ENCODE peak calls at places on chromosomes 12 and 14, in six cellular contexts. T is stomach, B is adrenal gland, R is pancreas, Q is body of pancreas, F is ovary. G is an unnamed sample. For H3K4me1, the result is how much of the 10 kb centered on the place peaks cover.

GRCh38 chr14:64673748-64674147 is 30.5 kb upstream of the PLEKHG3 start:
- DNase-seq in F (no peak), B (no peak), Q (no peak), R (no peak), T (no peak), G (no peak)

GRCh38 chr12:51242896-51243295 is 4.3 kb downstream of the DAZAP2 start:
- DNase-seq in F (no peak), B (no peak), T (no peak), Q (no peak), R (no peak), G (no peak)

GRCh38 chr14:64704145-64704742 is at the start of gene PLEKHG3:
- DNase-seq in B (peak), R (peak), T (peak), Q (peak), F (peak), G (peak)

GRCh38 chr12:99427104-99427503 is 220.4 kb upstream of the GARIN6 start:
- DNase-seq in T (no peak), F (no peak), B (no peak), Q (no peak), R (no peak), G (no peak)

GRCh38 chr12:26726956-26727355 is 106.0 kb downstream of the ITPR2 start:
- DNase-seq in B (no peak), T (no peak), Q (no peak), R (no peak), F (no peak), G (no peak)

GRCh38 chr12:107196681-107197080 is 103.3 kb upstream of the CRY1 start:
- DNase-seq in T (no peak), F (no peak), R (no peak), Q (no peak), B (no peak), G (no peak)

GRCh38 chr12:19546027-19546426 is 106.7 kb downstream of the AEBP2 start:
- DNase-seq in T (no peak), B (no peak), Q (peak), R (no peak), F (no peak), G (no peak)

GRCh38 chr14:85527458-85527857 is 2.5 kb upstream of the FLRT2 start:
- DNase-seq in Q (no peak), B (no peak), R (no peak), T (no peak), F (no peak), G (no peak)

GRCh38 chr12:131245564-131246355 is 292.1 kb downstream of the ADGRD1 start:
- DNase-seq in F (no peak), B (no peak), T (no peak), Q (no peak), R (no peak), G (no peak)

GRCh38 chr12:132926417-132926833 is 29.7 kb downstream of the ZNF605 start:
- DNase-seq in B (no peak), T (no peak), R (no peak), Q (no peak), F (no peak), G (no peak)

GRCh38 chr12:41962171-41962572 is 182.5 kb downstream of the GXYLT1 start:
- DNase-seq in Q (peak), F (peak), B (no peak), T (no peak), R (no peak), G (no peak)

GRCh38 chr12:63149884-63150254 is 1.1 kb downstream of the AVPR1A start:
- DNase-seq in T (no peak), F (no peak), B (peak), R (peak), Q (no peak), G (no peak)

GRCh38 chr12:122483969-122484368 is 16.8 kb downstream of the ZCCHC8 start:
- DNase-seq in T (no peak), R (no peak), Q (no peak), F (no peak), B (no peak), G (no peak)

GRCh38 chr12:121926874-121927706 is 8.7 kb downstream of the CFAP251 start:
- DNase-seq in R (no peak), T (no peak), B (no peak), Q (no peak), F (no peak), G (no peak)

GRCh38 chr12:59847127-59847526 is 251.3 kb downstream of the SLC16A7 start:
- DNase-seq in F (no peak), Q (no peak), R (no peak), T (no peak), B (no peak), G (no peak)

GRCh38 chr12:88707800-88708199 is 127.5 kb upstream of the KITLG start:
- DNase-seq in Q (no peak), T (no peak), R (no peak), B (no peak), F (no peak), G (no peak)

GRCh38 chr12:79155703-79156102 is 291.1 kb downstream of the SYT1 start:
- DNase-seq in B (no peak), F (no peak), Q (no peak), T (no peak), R (no peak), G (no peak)

GRCh38 chr14:95463173-95463901 is 53.1 kb downstream of the SYNE3 start:
- DNase-seq in Q (no peak), T (peak), B (no peak), F (no peak), R (no peak), G (peak)

GRCh38 chr14:79332504-79333197 is 878.7 kb downstream of the DIO2 start:
- DNase-seq in Q (no peak), F (no peak), R (no peak), B (no peak), T (no peak), G (no peak)

GRCh38 chr14:79111963-79112362 is 941.8 kb downstream of the NRXN3 start:
- DNase-seq in R (no peak), B (no peak), F (no peak), Q (no peak), T (no peak), G (no peak)

GRCh38 chr14:38209572-38210159 is 2.0 kb downstream of the SSTR1 start:
- DNase-seq in Q (no peak), B (no peak), T (peak), R (peak), F (no peak), G (peak)

GRCh38 chr14:68670344-68670725 is 122.5 kb downstream of the ZFP36L1 start:
- DNase-seq in F (no peak), Q (peak), B (no peak), R (no peak), T (peak), G (no peak)

GRCh38 chr14:61215222-61216010 is 65.7 kb downstream of the TMEM30B start:
- DNase-seq in R (no peak), T (no peak), Q (no peak), B (no peak), F (no peak), G (no peak)

GRCh38 chr12:76194724-76195123 is 110.2 kb upstream of the NAP1L1 start:
- DNase-seq in R (no peak), F (no peak), B (no peak), Q (no peak), T (no peak), G (no peak)

GRCh38 chr12:112792743-112793142 is 1.2 kb downstream of the RPH3A start:
- DNase-seq in B (no peak), R (no peak), F (no peak), T (no peak), Q (no peak), G (no peak)

GRCh38 chr12:55820679-55821078 is 2.8 kb downstream of the ORMDL2 start:
- DNase-seq in Q (no peak), R (no peak), T (no peak), B (no peak), F (no peak), G (no peak)

GRCh38 chr14:56821177-56821576 is 10.9 kb upstream of the OTX2 start:
- DNase-seq in Q (no peak), F (no peak), T (no peak), R (no peak), B (no peak), G (no peak)

GRCh38 chr12:89566615-89567014 is 40.8 kb upstream of the POC1B start:
- DNase-seq in B (no peak), F (no peak), T (no peak), R (no peak), Q (no peak), G (no peak)

GRCh38 chr12:123608192-123608591 is 6.3 kb downstream of the DDX55 start:
- DNase-seq in R (no peak), B (no peak), F (no peak), Q (no peak), T (no peak), G (peak)

GRCh38 chr12:102061096-102061555 is 665 bp downstream of the WASHC3 start:
- DNase-seq in B (no peak), T (no peak), Q (no peak), F (no peak), R (no peak), G (no peak)

GRCh38 chr12:49552425-49552824 is 13.6 kb downstream of the KCNH3 start:
- DNase-seq in B (no peak), R (no peak), Q (no peak), F (no peak), T (no peak), G (no peak)

GRCh38 chr14:91753501-91754128 is 21.7 kb upstream of the CATSPERB start:
- DNase-seq in Q (no peak), B (no peak), F (no peak), R (peak), T (no peak), G (no peak)

GRCh38 chr12:48875944-48876520 is 10.4 kb upstream of the RND1 start:
- DNase-seq in R (no peak), Q (no peak), B (no peak), T (no peak), F (no peak), G (no peak)

GRCh38 chr12:59595557-59596231 is at the start of gene SLC16A7:
- DNase-seq in B (peak), F (peak), T (peak), Q (peak), R (peak), G (peak)

GRCh38 chr12:2997989-2998670 is 38.9 kb downstream of the TEAD4 start:
- DNase-seq in T (no peak), F (no peak), Q (no peak), R (no peak), B (no peak), G (no peak)

DNA sequence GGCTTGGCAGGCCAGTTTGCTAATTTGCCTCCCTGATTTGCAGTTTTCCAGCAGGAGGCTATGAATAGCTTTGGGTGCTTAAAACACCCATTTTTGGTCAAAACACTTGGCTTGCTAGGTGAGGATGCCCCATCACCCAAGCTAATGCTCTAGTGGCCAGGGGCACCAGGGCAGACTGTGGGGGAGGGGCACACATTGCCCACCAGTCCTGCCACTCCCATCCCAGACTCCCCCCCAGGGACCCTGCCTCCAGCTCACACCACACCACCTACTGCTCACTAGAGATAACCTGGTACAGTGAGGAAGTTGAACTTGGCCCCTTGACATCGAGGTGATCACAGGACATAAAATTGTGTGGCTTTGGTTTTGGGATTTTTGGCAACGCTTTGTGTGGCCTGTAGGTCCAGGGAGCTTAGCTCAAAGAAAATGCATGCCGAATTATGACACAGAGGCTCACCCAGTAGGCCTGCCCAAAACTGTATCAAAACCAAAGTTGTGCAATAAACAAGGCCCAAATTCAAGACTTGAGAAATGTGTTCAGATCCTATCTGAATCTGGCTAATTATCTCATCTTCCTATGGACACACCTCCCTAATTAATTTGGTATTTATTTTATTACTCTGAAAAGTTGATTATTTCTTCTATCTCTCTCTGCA is 4.3 kb downstream of the NUAK1 start:
- DNase-seq in B (no peak), R (no peak), T (no peak), Q (no peak), F (no peak), G (no peak)
- H3K4me1 ChIP-seq in B (half or more), R (under half), T (half or more), Q (under half), F (under half), G (under half)

GRCh38 chr14:32080001-32080510 is 3.0 kb downstream of the ARHGAP5 start:
- DNase-seq in B (no peak), R (no peak), Q (no peak), T (no peak), F (no peak), G (no peak)
- H3K4me3 ChIP-seq in B (no peak), R (no peak), Q (no peak), T (no peak), F (no peak), G (no peak)

DNA sequence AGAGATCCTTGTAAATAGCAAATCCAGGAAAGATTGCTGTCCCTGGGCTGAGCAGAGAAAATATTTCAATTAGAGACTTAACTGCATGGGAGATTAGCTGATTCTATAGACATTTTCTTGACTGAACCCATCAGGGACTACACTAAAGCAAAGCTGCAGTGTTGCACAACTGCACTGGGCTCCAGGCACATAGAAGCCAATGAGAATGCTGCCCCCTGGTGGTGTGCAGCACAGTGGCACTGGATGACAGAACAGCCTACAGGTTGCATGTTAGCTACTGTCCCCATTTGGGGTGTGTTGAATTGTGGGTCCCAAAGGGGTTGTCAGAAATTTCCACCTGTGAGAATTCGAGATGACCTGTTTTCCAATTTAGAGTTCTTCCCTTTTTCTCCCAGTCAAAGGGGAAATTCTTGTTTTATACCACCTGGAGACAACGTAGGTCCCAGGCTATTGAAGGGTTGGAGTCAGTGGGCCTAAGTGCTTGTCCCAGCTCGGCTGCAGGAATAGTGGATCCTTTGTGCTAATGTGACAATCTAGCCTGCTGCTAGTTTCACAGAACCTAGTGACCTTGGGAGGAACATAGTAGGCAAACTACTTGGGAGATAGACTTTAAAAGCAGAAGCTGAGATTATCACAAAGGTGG is 114.7 kb downstream of the SLC8A3 start:
- DNase-seq in R (peak), B (peak), Q (peak), F (no peak), T (peak), G (peak)
- TF ChIP-seq CTCF in R (peak), B (peak), Q (peak), F (no peak), T (no peak), G (peak)

DNA sequence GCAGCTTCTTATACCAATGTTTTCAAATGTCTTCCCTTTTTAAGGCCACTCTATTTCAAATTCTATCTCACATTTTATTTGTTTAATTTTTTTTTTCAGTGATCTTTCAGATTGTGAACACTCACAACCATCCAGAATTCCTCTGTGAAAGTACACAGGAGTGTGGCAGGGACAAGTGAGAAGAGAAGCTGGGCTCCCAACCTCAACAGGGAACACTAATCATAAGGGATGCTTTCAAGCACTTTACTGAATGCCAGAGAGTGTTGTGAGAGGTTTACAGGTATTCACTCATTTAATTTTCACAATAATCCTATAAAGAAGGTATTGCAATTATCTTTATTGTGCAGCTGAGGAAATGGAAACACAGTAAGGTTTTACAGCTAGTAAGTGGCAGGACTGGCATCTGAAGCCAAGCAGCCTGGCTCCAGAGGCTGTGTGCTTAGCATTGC is 60.1 kb upstream of the PYGL start:
- DNase-seq in T (no peak), R (no peak), B (no peak), F (no peak), Q (no peak), G (no peak)
- H3K4me1 ChIP-seq in T (under half), R (under half), B (under half), F (under half), Q (under half), G (under half)

GRCh38 chr14:20440882-20441281 is 4.9 kb upstream of the KLHL33 start:
- DNase-seq in F (no peak), B (no peak), R (no peak), T (no peak), Q (no peak), G (no peak)

GRCh38 chr14:20441466-20441865 is 5.5 kb upstream of the KLHL33 start:
- DNase-seq in R (no peak), F (no peak), Q (no peak), B (no peak), T (no peak), G (no peak)

GRCh38 chr14:20438664-20439063 is 2.7 kb upstream of the KLHL33 start:
- DNase-seq in F (no peak), T (no peak), Q (no peak), R (no peak), B (no peak), G (no peak)

GRCh38 chr14:20436363-20436755 is 393 bp upstream of the KLHL33 start:
- DNase-seq in Q (no peak), F (no peak), T (no peak), B (no peak), R (no peak), G (no peak)

DNA sequence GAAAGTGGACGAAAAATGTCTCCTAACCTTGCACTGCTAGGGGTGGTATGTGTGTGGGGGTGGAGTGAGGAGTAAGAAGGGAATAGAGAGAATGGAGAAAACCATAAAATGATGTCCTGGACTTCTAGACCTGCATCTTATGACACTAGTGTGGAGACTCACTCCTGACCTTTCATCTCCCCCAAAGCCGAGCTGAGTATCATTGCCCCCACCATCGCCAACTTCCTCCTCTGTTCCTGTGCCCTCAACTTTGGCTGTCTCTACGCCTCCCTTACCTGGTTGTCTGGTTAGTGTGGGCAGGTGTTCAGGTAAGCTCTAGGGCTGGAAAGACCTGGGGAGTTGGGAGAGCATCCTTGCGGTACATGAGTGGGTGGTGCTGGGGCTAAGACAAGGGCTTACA is 4.5 kb upstream of the KLHL33 start:
- DNase-seq in B (no peak), R (no peak), F (no peak), T (no peak), Q (no peak), G (no peak)
- H3K4me3 ChIP-seq in B (no peak), R (no peak), F (no peak), T (no peak), Q (no peak), G (no peak)

GRCh38 chr14:88463318-88463717 is 77.9 kb downstream of the SPATA7 start:
- DNase-seq in R (no peak), T (no peak), B (no peak), Q (no peak), F (no peak), G (no peak)
- TF ChIP-seq CTCF in R (no peak), T (no peak), B (peak), Q (no peak), F (no peak), G (no peak)

DNA sequence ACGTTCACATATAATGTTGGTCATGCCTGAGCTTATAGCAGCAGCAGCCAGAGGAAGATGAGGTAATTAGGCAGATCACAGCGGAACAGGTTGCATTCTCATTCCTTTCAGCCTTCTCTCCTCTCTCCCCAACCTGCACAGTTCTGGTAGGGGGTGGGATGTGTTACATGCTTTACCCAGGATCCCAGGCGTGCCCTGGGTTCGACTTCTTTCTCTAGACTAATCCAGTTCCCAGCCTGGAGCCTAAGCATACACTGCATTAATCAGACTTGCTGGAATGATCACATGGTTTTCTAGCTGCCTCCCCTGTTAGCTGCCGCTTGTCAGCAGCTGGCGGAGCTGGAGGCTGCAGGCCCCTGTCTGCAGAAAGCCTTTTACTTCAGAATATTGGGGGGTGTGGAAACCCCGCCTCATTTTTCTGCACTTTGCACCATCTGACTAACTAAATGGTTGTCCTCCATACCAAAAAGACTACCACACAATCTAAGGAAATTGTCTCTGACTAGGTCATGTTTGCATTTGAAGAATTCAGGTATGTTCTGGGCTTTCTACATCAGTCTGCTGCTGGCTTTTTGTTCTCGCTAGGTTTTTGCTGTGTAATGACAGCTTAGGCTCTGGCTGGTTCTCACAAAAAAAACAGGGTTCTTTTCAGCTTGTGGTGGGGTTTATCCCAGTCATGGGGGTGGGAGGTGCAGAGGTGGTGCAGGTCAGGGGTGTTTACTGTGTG is 45.9 kb upstream of the EVL start:
- DNase-seq in T (no peak), F (peak), B (no peak), R (no peak), Q (no peak), G (no peak)
- H3K4me1 ChIP-seq in T (under half), F (under half), B (under half), R (under half), Q (under half), G (under half)

GRCh38 chr12:84825149-84825548 is 87.5 kb downstream of the SLC6A15 start:
- DNase-seq in R (no peak), B (no peak), F (no peak), T (no peak), Q (no peak), G (no peak)
- H3K4me3 ChIP-seq in R (no peak), B (no peak), F (no peak), T (no peak), Q (no peak), G (no peak)

G was measured in mucosa of descending colon.